ENCODE peak calls at places on chromosomes 3 and 15, in eight cellular contexts. W, B, I, G, Z, Q, N and E are unnamed samples.

GRCh38 chr3:51944541-51945021 is 2.4 kb downstream of the PARP3 start:
- DNase-seq in I (no peak), Z (no peak), W (no peak), Q (no peak), G (no peak), N (no peak), B (no peak), E (no peak)

GRCh38 chr3:171871392-171872274 is 28.5 kb downstream of the TMEM212 start:
- DNase-seq in B (no peak), Q (peak; percentile 43), G (no peak), W (no peak), Z (no peak), N (no peak), I (no peak), E (no peak)

GRCh38 chr15:48940508-48940907 is 23.2 kb downstream of the SHC4 start:
- DNase-seq in I (no peak), B (no peak), N (peak; percentile 60), W (no peak), G (no peak), Q (peak; percentile 89), Z (peak; percentile 66), E (no peak)

GRCh38 chr15:83697716-83698115 is 43.8 kb downstream of the ADAMTSL3 start:
- DNase-seq in B (no peak), Q (no peak), N (no peak), I (no peak), Z (peak; percentile 37), G (no peak), W (no peak), E (no peak)

GRCh38 chr3:24359102-24359501 is 135.5 kb downstream of the THRB start:
- DNase-seq in W (no peak), Q (no peak), Z (no peak), N (no peak), G (no peak), I (no peak), B (no peak), E (no peak)

GRCh38 chr3:124812291-124813265 is 74.6 kb downstream of the ITGB5 start:
- DNase-seq in N (peak; percentile 79), W (no peak), I (peak; percentile 82), Q (peak; percentile 97), B (no peak), Z (peak; percentile 38), G (no peak), E (no peak)

GRCh38 chr15:64558460-64559179 is 98.2 kb downstream of the ZNF609 start:
- DNase-seq in G (no peak), N (no peak), B (no peak), I (no peak), Z (no peak), Q (no peak), W (no peak), E (no peak)

GRCh38 chr15:90782450-90782849 is 65.3 kb downstream of the BLM start:
- DNase-seq in W (no peak), Z (no peak), G (no peak), B (no peak), N (no peak), I (no peak), Q (no peak), E (no peak)

GRCh38 chr3:138202945-138203701 is 16.0 kb downstream of the ARMC8 start:
- DNase-seq in Q (no peak), G (no peak), B (no peak), W (no peak), I (no peak), Z (no peak), N (no peak), E (no peak)